ENCODE peak calls at places on chromosomes 16 and 17, in six cellular contexts. V, X, K, R, H and U are unnamed samples.

GRCh38 chr16:990516-991291 is 9.1 kb downstream of the SOX8 start:
- DNase-seq in H (no peak), X (no peak), V (no peak), R (no peak), K (no peak), U (no peak)

GRCh38 chr16:88534731-88535141 is 35.5 kb upstream of the ZC3H18 start:
- DNase-seq in H (peak), R (no peak), X (peak), K (no peak), V (peak), U (no peak)

GRCh38 chr17:77432034-77432554 is 291.3 kb downstream of the SEC14L1 start:
- DNase-seq in V (no peak), R (no peak), X (no peak), K (no peak), H (no peak), U (no peak)

GRCh38 chr16:3879258-3879886 is 1.1 kb downstream of the CREBBP start:
- DNase-seq in V (peak), K (no peak), H (peak), X (peak), R (peak), U (no peak)

GRCh38 chr17:41913798-41914197 is 5.0 kb downstream of the ACLY start:
- DNase-seq in H (no peak), R (no peak), V (no peak), X (no peak), K (no peak), U (no peak)

GRCh38 chr16:11985250-11985649 is 8.7 kb downstream of the SNX29 start:
- DNase-seq in H (peak), V (no peak), R (no peak), K (no peak), X (no peak), U (no peak)

GRCh38 chr16:66207139-66207863 is 159.2 kb upstream of the CDH5 start:
- DNase-seq in X (no peak), H (no peak), V (no peak), R (no peak), K (peak), U (no peak)

GRCh38 chr17:57988301-57989010 is 402 bp upstream of the VEZF1 start:
- DNase-seq in R (peak), K (peak), X (no peak), V (peak), H (peak), U (peak)

GRCh38 chr17:82228278-82228841 is 482 bp upstream of the SLC16A3 start:
- DNase-seq in X (peak), V (no peak), H (peak), R (no peak), K (no peak), U (no peak)

GRCh38 chr16:4614571-4615388 is at the start of gene UBALD1:
- DNase-seq in X (peak), R (peak), V (peak), K (peak), H (peak), U (peak)

GRCh38 chr17:44174427-44174826 is 3.9 kb downstream of the ASB16 start:
- DNase-seq in X (no peak), V (no peak), R (no peak), K (no peak), H (no peak), U (no peak)

GRCh38 chr16:29811170-29811895 is 660 bp upstream of the PRRT2 start:
- DNase-seq in K (peak), V (peak), R (peak), H (peak), X (peak), U (peak)

GRCh38 chr16:65069090-65069489 is 52.8 kb downstream of the CDH11 start:
- DNase-seq in X (no peak), H (peak), K (no peak), V (no peak), R (no peak), U (no peak)

GRCh38 chr17:8922451-8922850 is 43.1 kb downstream of the PIK3R5 start:
- DNase-seq in X (no peak), K (no peak), H (peak), R (no peak), V (no peak), U (no peak)

GRCh38 chr16:85515830-85516397 is 97.2 kb upstream of the GSE1 start:
- DNase-seq in X (no peak), H (no peak), R (peak), V (peak), K (no peak), U (no peak)

GRCh38 chr16:89135166-89135565 is 36.4 kb upstream of the CDH15 start:
- DNase-seq in V (no peak), K (no peak), X (no peak), H (no peak), R (no peak), U (no peak)

GRCh38 chr17:5522476-5522875 is 36.1 kb downstream of the MIS12 start:
- DNase-seq in H (no peak), X (no peak), K (no peak), V (no peak), R (no peak), U (no peak)

GRCh38 chr17:4003501-4004421 is 39.5 kb upstream of the ATP2A3 start:
- DNase-seq in V (no peak), K (no peak), H (no peak), X (peak), R (peak), U (no peak)

GRCh38 chr17:28363186-28363585 is 1.8 kb downstream of the SEBOX start:
- DNase-seq in V (no peak), K (no peak), R (no peak), X (no peak), H (no peak), U (no peak)

GRCh38 chr17:28357901-28358197 is 522 bp upstream of the POLDIP2 start:
- DNase-seq in H (no peak), X (no peak), R (no peak), V (no peak), K (no peak), U (no peak)

GRCh38 chr17:28357061-28357900 is at the start of gene POLDIP2:
- DNase-seq in H (peak), V (peak), R (peak), K (peak), X (peak), U (peak)
- TF ChIP-seq CTCF in H (peak), V (no peak), R (no peak), K (no peak), X (no peak), U (no peak)

DNA sequence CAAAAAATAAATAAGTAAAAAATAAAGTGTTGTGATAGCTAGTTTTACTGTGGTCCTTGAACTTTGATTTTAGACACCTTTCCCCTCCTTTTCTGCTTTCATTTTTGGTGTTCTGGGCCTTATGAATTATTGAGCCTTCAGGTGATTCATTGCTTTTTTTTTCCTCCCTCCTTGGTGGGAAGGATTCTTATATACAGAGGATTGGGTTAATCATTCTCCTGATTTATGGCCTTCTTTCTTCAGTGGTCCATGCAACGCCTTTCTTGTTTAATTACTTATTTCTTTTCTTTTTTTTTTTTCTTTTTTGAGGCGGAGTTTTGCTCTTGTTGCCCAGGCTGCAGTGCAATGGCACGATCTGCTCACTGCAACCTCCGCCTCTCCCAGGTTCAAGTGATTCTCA is 8.0 kb upstream of the MYL4 start:
- DNase-seq in X (no peak), V (no peak), R (no peak), K (no peak), H (no peak), U (no peak)
- TF ChIP-seq CTCF in X (no peak), V (no peak), R (no peak), K (no peak), H (no peak), U (no peak)

DNA sequence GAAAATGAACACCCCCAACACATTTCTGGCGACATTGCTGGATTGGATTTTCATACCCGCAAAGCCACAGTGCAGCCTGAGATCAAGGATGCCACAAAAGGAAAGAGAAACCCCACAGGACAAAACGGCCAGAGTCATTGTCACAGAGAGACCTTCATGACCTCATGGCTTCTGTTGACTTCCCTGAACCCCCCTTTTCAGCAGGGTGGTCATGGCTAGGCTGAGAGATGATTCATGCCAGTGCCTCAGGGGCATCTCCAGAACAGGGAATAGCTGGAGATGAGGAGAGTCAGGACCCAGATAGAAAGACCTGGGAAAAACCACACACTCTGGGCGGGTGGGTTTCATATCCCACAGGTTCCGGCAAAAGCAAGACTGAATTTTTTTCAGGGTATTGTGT is 122.0 kb downstream of the C16orf95 start:
- DNase-seq in K (no peak), V (no peak), H (no peak), X (no peak), R (no peak), U (no peak)
- TF ChIP-seq CTCF in K (no peak), V (no peak), H (no peak), X (no peak), R (no peak), U (no peak)

DNA sequence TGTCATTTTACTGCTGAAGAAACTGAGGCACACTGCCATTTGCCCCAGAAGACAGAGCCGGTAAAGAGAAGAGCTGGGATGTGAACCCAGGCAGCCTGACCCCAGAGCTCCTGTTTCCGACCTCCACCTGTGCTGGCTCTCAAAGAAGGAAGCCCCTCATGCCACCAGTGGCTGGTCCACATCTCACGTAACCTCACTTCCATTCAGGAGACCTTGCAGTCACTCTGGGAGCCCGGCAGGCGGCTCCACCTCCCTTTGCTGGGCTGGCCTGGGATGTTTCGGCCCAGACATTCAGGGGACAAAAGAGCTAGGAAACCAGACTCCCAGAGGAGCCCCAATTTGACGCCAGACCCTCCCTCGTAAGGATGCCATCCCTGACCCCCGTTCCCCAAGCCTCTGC is 2.9 kb downstream of the TAF1C start:
- DNase-seq in K (no peak), H (no peak), V (peak), R (no peak), X (no peak), U (no peak)
- TF ChIP-seq CTCF in K (peak), H (peak), V (peak), R (no peak), X (no peak), U (no peak)

DNA sequence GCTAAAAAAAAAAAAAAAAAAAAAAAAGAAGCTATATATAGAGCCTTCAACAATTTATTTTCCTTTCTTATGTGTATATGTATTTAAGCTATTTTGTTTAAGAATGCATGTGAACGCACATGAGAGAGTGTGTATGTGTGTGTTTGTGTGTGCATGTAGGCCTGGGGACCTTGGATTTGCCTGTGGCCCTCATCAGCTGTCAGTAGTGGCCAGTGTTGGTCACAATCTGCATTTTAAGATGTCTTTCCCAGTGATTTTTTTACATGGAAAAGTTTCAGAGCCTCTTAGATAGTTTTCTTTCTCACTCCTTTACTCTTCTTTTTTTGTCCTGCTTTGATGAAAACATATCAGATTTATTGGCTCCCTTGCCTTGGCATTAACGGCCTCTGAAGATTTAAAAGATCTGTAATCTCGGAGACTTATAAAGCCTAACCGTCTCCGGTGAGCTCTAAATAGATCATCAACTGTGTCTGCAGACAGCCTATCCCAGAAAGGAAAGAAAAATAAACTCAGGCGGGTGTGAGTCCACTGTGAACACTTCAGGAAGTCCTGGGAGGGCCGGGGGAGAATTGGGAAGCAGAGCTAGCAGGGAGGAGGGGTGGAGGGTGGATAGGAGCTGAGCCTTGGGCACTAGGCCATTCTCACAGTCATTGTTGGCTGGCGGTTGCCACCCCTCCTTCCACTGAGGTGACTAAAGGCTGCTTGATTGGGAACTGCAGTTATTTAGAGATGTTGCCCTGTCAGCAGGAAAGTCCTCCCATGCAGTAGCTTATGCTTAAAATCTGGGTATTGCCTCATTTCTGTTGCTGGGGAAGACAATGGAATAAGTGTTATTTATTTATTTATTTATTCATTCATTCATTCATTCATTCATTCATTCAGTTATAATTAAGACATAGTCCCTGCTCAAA is 86.8 kb downstream of the WWP2 start:
- DNase-seq in R (no peak), K (peak), V (no peak), H (peak), X (peak), U (no peak)
- TF ChIP-seq CTCF in R (no peak), K (peak), V (no peak), H (peak), X (no peak), U (no peak)

GRCh38 chr17:75875940-75876189 is 2.5 kb downstream of the TRIM47 start:
- DNase-seq in X (no peak), R (no peak), V (no peak), K (peak), H (no peak), U (no peak)

GRCh38 chr17:75876190-75876937 is 2.0 kb downstream of the TRIM47 start:
- DNase-seq in R (peak), H (no peak), K (no peak), X (peak), V (no peak), U (no peak)

GRCh38 chr17:75877752-75878173 is 618 bp downstream of the TRIM47 start:
- DNase-seq in R (peak), V (peak), X (peak), K (peak), H (peak), U (peak)

GRCh38 chr17:75878174-75878998 is at the start of gene TRIM47:
- DNase-seq in H (peak), V (no peak), R (peak), K (peak), X (peak), U (no peak)

GRCh38 chr17:75876938-75877751 is 1.2 kb downstream of the TRIM47 start:
- DNase-seq in K (peak), V (peak), X (peak), R (peak), H (peak), U (no peak)
- TF ChIP-seq CTCF in K (no peak), V (no peak), X (no peak), R (no peak), H (no peak), U (no peak)

DNA sequence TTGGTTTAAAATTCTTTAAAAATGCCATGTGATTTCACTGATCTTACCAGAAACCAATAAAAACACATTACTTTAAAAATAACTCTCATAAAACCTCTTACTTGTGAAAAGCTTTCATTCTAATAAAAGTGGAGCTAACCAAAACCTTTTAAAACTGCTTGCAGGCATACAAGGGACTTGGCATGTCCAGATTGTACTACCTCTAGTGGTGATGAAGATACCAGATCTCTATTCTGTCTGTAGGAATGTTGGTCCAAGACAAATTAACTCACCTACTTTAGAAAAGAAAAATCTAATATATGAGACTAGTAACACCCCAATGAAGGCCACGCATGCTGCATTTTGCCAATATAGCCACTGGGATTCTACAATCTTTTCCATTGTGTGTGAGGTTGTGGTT is 151.0 kb upstream of the SALL1 start:
- DNase-seq in R (no peak), X (no peak), K (no peak), H (no peak), V (no peak), U (no peak)
- TF ChIP-seq CTCF in R (no peak), X (no peak), K (no peak), H (no peak), V (no peak), U (no peak)

GRCh38 chr17:73669771-73670170 is 25.5 kb upstream of the SDK2 start:
- DNase-seq in V (no peak), K (no peak), R (no peak), H (no peak), X (no peak), U (no peak)
- TF ChIP-seq CTCF in V (no peak), K (no peak), R (no peak), H (no peak), X (no peak), U (no peak)

GRCh38 chr17:16217002-16217635 is at the start of gene PIGL:
- DNase-seq in R (peak), V (peak), K (peak), X (peak), H (peak), U (peak)
- TF ChIP-seq CTCF in R (no peak), V (no peak), K (no peak), X (no peak), H (no peak), U (peak)